ENCODE peak calls at places on chromosomes 5 and 9, in seven cellular contexts. One of them, this sample, is unnamed.

GRCh38 chr5:78799254-78800017 is 150.9 kb upstream of the LHFPL2 start:
- DNase-seq in tibial artery: no peak
- DNase-seq in coronary artery: no peak
- DNase-seq in cardiac muscle cell: peak; percentile 37
- DNase-seq in right lobe of liver: no peak
- DNase-seq in OCI-LY7: no peak
- DNase-seq in right cardiac atrium: no peak
- DNase-seq in this sample: no peak

GRCh38 chr5:96880402-96881164 is 4.3 kb downstream of the ERAP2 start:
- DNase-seq in tibial artery: no peak
- DNase-seq in coronary artery: no peak
- DNase-seq in cardiac muscle cell: peak; percentile 48
- DNase-seq in right lobe of liver: no peak
- DNase-seq in OCI-LY7: no peak
- DNase-seq in right cardiac atrium: no peak
- DNase-seq in this sample: no peak

GRCh38 chr5:64505769-64506566 is at the start of gene RGS7BP:
- DNase-seq in tibial artery: peak; percentile 72
- DNase-seq in coronary artery: peak; percentile 77
- DNase-seq in cardiac muscle cell: peak; percentile 62
- DNase-seq in right lobe of liver: peak; percentile 58
- DNase-seq in OCI-LY7: no peak
- DNase-seq in right cardiac atrium: peak; percentile 37
- DNase-seq in this sample: no peak

GRCh38 chr9:131422241-131422792 is 28.4 kb downstream of the PRRC2B start:
- DNase-seq in tibial artery: no peak
- DNase-seq in coronary artery: no peak
- DNase-seq in cardiac muscle cell: no peak
- DNase-seq in right lobe of liver: peak; percentile 82
- DNase-seq in OCI-LY7: no peak
- DNase-seq in right cardiac atrium: no peak
- DNase-seq in this sample: no peak

GRCh38 chr5:142866563-142867275 is 96.5 kb downstream of the ARHGAP26 start:
- DNase-seq in tibial artery: no peak
- DNase-seq in coronary artery: no peak
- DNase-seq in cardiac muscle cell: peak; percentile 78
- DNase-seq in right lobe of liver: peak; percentile 66
- DNase-seq in OCI-LY7: peak; percentile 77
- DNase-seq in right cardiac atrium: no peak
- DNase-seq in this sample: no peak

GRCh38 chr5:16994576-16994975 is 58.5 kb upstream of the MYO10 start:
- DNase-seq in tibial artery: no peak
- DNase-seq in coronary artery: no peak
- DNase-seq in cardiac muscle cell: no peak
- DNase-seq in right lobe of liver: no peak
- DNase-seq in OCI-LY7: no peak
- DNase-seq in right cardiac atrium: no peak
- DNase-seq in this sample: no peak

GRCh38 chr5:34756781-34757624 is 82.0 kb upstream of the TTC23L start:
- DNase-seq in tibial artery: no peak
- DNase-seq in coronary artery: no peak
- DNase-seq in cardiac muscle cell: no peak
- DNase-seq in right lobe of liver: peak; percentile 85
- DNase-seq in OCI-LY7: no peak
- DNase-seq in right cardiac atrium: no peak
- DNase-seq in this sample: no peak

GRCh38 chr9:87671478-87671877 is 54.4 kb upstream of the CTSL start:
- DNase-seq in tibial artery: no peak
- DNase-seq in coronary artery: no peak
- DNase-seq in cardiac muscle cell: no peak
- DNase-seq in right lobe of liver: no peak
- DNase-seq in OCI-LY7: no peak
- DNase-seq in right cardiac atrium: no peak
- DNase-seq in this sample: peak; percentile 21

GRCh38 chr5:19855031-19855430 is 133.0 kb downstream of the CDH18 start:
- DNase-seq in tibial artery: no peak
- DNase-seq in coronary artery: no peak
- DNase-seq in cardiac muscle cell: no peak
- DNase-seq in right lobe of liver: no peak
- DNase-seq in OCI-LY7: no peak
- DNase-seq in right cardiac atrium: no peak
- DNase-seq in this sample: no peak

GRCh38 chr9:93962561-93963440 is 7.6 kb upstream of the BARX1 start:
- DNase-seq in tibial artery: peak; percentile 88
- DNase-seq in coronary artery: peak; percentile 81
- DNase-seq in cardiac muscle cell: peak; percentile 92
- DNase-seq in right lobe of liver: peak; percentile 78
- DNase-seq in OCI-LY7: peak; percentile 84
- DNase-seq in right cardiac atrium: peak; percentile 72
- DNase-seq in this sample: peak; percentile 88

GRCh38 chr5:77312411-77312810 is 101.9 kb downstream of the PDE8B start:
- DNase-seq in tibial artery: no peak
- DNase-seq in coronary artery: no peak
- DNase-seq in cardiac muscle cell: peak; percentile 47
- DNase-seq in right lobe of liver: no peak
- DNase-seq in OCI-LY7: no peak
- DNase-seq in right cardiac atrium: no peak
- DNase-seq in this sample: no peak

DNA sequence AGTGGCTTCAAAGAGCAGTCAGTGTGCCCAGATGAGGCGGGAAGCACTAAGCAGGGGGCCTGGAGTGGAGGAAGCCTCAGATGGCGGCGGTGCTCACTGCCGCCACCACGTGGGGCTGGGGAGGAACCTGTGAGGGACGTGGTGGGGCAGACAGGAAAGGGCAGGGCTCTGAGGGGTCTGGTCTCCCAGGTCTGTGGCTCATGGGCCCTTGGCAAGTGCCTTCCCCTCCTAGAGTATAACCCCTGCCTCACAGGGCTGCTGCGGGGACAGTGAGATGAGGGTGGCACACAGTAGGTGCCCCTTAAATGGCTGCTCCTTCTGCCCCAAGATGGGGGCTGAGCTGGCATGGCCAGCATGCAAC is 26.6 kb downstream of the NR5A1 start:
- DNase-seq in tibial artery: no peak
- DNase-seq in coronary artery: no peak
- DNase-seq in cardiac muscle cell: peak; percentile 31
- DNase-seq in right lobe of liver: no peak
- DNase-seq in OCI-LY7: peak; percentile 59
- DNase-seq in right cardiac atrium: no peak
- DNase-seq in this sample: no peak
- H3K4me3 ChIP-seq in tibial artery: no peak overlapping the region
- H3K4me3 ChIP-seq in coronary artery: no peak overlapping the region
- H3K4me3 ChIP-seq in cardiac muscle cell: no peak overlapping the region
- H3K4me3 ChIP-seq in right lobe of liver: no peak overlapping the region
- H3K4me3 ChIP-seq in OCI-LY7: no peak overlapping the region
- H3K4me3 ChIP-seq in right cardiac atrium: no peak overlapping the region
- H3K4me3 ChIP-seq in this sample: no peak overlapping the region

GRCh38 chr5:111074244-111074643 is 2.7 kb downstream of the TSLP start:
- DNase-seq in tibial artery: no peak
- DNase-seq in coronary artery: no peak
- DNase-seq in cardiac muscle cell: no peak
- DNase-seq in right lobe of liver: no peak
- DNase-seq in OCI-LY7: no peak
- DNase-seq in right cardiac atrium: no peak
- DNase-seq in this sample: no peak
- H3K27ac ChIP-seq in tibial artery: no peak overlapping the region
- H3K27ac ChIP-seq in coronary artery: no peak overlapping the region
- H3K27ac ChIP-seq in cardiac muscle cell: no peak overlapping the region
- H3K27ac ChIP-seq in right lobe of liver: no peak overlapping the region
- H3K27ac ChIP-seq in OCI-LY7: no peak overlapping the region
- H3K27ac ChIP-seq in right cardiac atrium: no peak overlapping the region
- H3K27ac ChIP-seq in this sample: no peak overlapping the region

GRCh38 chr5:73436535-73437125 is 11.9 kb downstream of the FOXD1 start:
- DNase-seq in tibial artery: no peak
- DNase-seq in coronary artery: no peak
- DNase-seq in cardiac muscle cell: no peak
- DNase-seq in right lobe of liver: no peak
- DNase-seq in OCI-LY7: no peak
- DNase-seq in right cardiac atrium: peak; percentile 16
- DNase-seq in this sample: no peak
- H3K4me3 ChIP-seq in tibial artery: peak overlapping the region; percentile 23
- H3K4me3 ChIP-seq in coronary artery: peak overlapping the region; percentile 60
- H3K4me3 ChIP-seq in cardiac muscle cell: peak overlapping the region; percentile 18
- H3K4me3 ChIP-seq in right lobe of liver: no peak overlapping the region
- H3K4me3 ChIP-seq in OCI-LY7: no peak overlapping the region
- H3K4me3 ChIP-seq in right cardiac atrium: peak overlapping the region; percentile 7
- H3K4me3 ChIP-seq in this sample: peak overlapping the region; percentile 22

GRCh38 chr9:110103257-110103656 is 104.7 kb downstream of the C9orf152 start:
- DNase-seq in tibial artery: no peak
- DNase-seq in coronary artery: no peak
- DNase-seq in cardiac muscle cell: no peak
- DNase-seq in right lobe of liver: no peak
- DNase-seq in OCI-LY7: no peak
- DNase-seq in right cardiac atrium: no peak
- DNase-seq in this sample: no peak

GRCh38 chr9:110105107-110105506 is 102.9 kb downstream of the C9orf152 start:
- DNase-seq in tibial artery: no peak
- DNase-seq in coronary artery: no peak
- DNase-seq in cardiac muscle cell: peak; percentile 80
- DNase-seq in right lobe of liver: no peak
- DNase-seq in OCI-LY7: no peak
- DNase-seq in right cardiac atrium: no peak
- DNase-seq in this sample: no peak

GRCh38 chr9:110099236-110099741 is 108.7 kb downstream of the C9orf152 start:
- DNase-seq in tibial artery: no peak
- DNase-seq in coronary artery: no peak
- DNase-seq in cardiac muscle cell: peak; percentile 82
- DNase-seq in right lobe of liver: no peak
- DNase-seq in OCI-LY7: peak; percentile 47
- DNase-seq in right cardiac atrium: no peak
- DNase-seq in this sample: peak; percentile 72

GRCh38 chr9:110104201-110104845 is 103.6 kb downstream of the C9orf152 start:
- DNase-seq in tibial artery: no peak
- DNase-seq in coronary artery: no peak
- DNase-seq in cardiac muscle cell: peak; percentile 67
- DNase-seq in right lobe of liver: no peak
- DNase-seq in OCI-LY7: no peak
- DNase-seq in right cardiac atrium: no peak
- DNase-seq in this sample: no peak

GRCh38 chr9:110101531-110102161 is 106.3 kb downstream of the C9orf152 start:
- DNase-seq in tibial artery: no peak
- DNase-seq in coronary artery: no peak
- DNase-seq in cardiac muscle cell: peak; percentile 15
- DNase-seq in right lobe of liver: no peak
- DNase-seq in OCI-LY7: peak; percentile 64
- DNase-seq in right cardiac atrium: no peak
- DNase-seq in this sample: no peak
- H3K27ac ChIP-seq in tibial artery: no peak overlapping the region
- H3K27ac ChIP-seq in coronary artery: no peak overlapping the region
- H3K27ac ChIP-seq in cardiac muscle cell: no peak overlapping the region
- H3K27ac ChIP-seq in right lobe of liver: no peak overlapping the region
- H3K27ac ChIP-seq in OCI-LY7: peak overlapping the region; percentile 79
- H3K27ac ChIP-seq in right cardiac atrium: no peak overlapping the region
- H3K27ac ChIP-seq in this sample: no peak overlapping the region

GRCh38 chr5:82346376-82347212 is 68.4 kb upstream of the RPS23 start:
- DNase-seq in tibial artery: no peak
- DNase-seq in coronary artery: no peak
- DNase-seq in cardiac muscle cell: no peak
- DNase-seq in right lobe of liver: no peak
- DNase-seq in OCI-LY7: no peak
- DNase-seq in right cardiac atrium: peak; percentile 57
- DNase-seq in this sample: no peak

GRCh38 chr5:82349651-82350050 is 71.5 kb upstream of the RPS23 start:
- DNase-seq in tibial artery: no peak
- DNase-seq in coronary artery: no peak
- DNase-seq in cardiac muscle cell: no peak
- DNase-seq in right lobe of liver: no peak
- DNase-seq in OCI-LY7: peak; percentile 13
- DNase-seq in right cardiac atrium: peak; percentile 50
- DNase-seq in this sample: no peak

GRCh38 chr5:82351754-82352145 is 73.6 kb upstream of the RPS23 start:
- DNase-seq in tibial artery: no peak
- DNase-seq in coronary artery: no peak
- DNase-seq in cardiac muscle cell: peak; percentile 87
- DNase-seq in right lobe of liver: no peak
- DNase-seq in OCI-LY7: peak; percentile 51
- DNase-seq in right cardiac atrium: no peak
- DNase-seq in this sample: no peak

GRCh38 chr5:82347213-82347947 is 69.2 kb upstream of the RPS23 start:
- DNase-seq in tibial artery: peak; percentile 84
- DNase-seq in coronary artery: no peak
- DNase-seq in cardiac muscle cell: peak; percentile 62
- DNase-seq in right lobe of liver: no peak
- DNase-seq in OCI-LY7: no peak
- DNase-seq in right cardiac atrium: peak; percentile 59
- DNase-seq in this sample: peak; percentile 73

GRCh38 chr5:82348749-82349148 is 70.6 kb upstream of the RPS23 start:
- DNase-seq in tibial artery: peak; percentile 82
- DNase-seq in coronary artery: no peak
- DNase-seq in cardiac muscle cell: no peak
- DNase-seq in right lobe of liver: no peak
- DNase-seq in OCI-LY7: no peak
- DNase-seq in right cardiac atrium: peak; percentile 56
- DNase-seq in this sample: no peak
- H3K4me3 ChIP-seq in tibial artery: no peak overlapping the region
- H3K4me3 ChIP-seq in coronary artery: peak overlapping the region; percentile 23
- H3K4me3 ChIP-seq in cardiac muscle cell: no peak overlapping the region
- H3K4me3 ChIP-seq in right lobe of liver: no peak overlapping the region
- H3K4me3 ChIP-seq in OCI-LY7: no peak overlapping the region
- H3K4me3 ChIP-seq in right cardiac atrium: no peak overlapping the region
- H3K4me3 ChIP-seq in this sample: no peak overlapping the region

This sample was measured in right atrium auricular region.